ENCODE peak calls at places on chromosome X, in seven cellular contexts. S is testis, V is IMR-90, J is psoas muscle, Z is transverse colon, U is dorsolateral prefrontal cortex, D is SK-N-SH. Q is an unnamed sample.

GRCh38 chrX:9935436-9935835 is 31.7 kb upstream of the CLDN34 start:
- DNase-seq in J (no peak), U (no peak), S (no peak), V (peak; percentile 18), Z (no peak), D (no peak), Q (no peak)

GRCh38 chrX:6226646-6227444 is 1.8 kb downstream of the NLGN4X start:
- DNase-seq in Z (no peak), S (peak; percentile 15), J (no peak), U (peak; percentile 10), D (peak; percentile 68), V (no peak), Q (no peak)

GRCh38 chrX:118644378-118644777 is 83.0 kb upstream of the IL13RA1 start:
- DNase-seq in V (peak; percentile 68), S (no peak), D (peak; percentile 9), U (no peak), J (no peak), Z (no peak), Q (no peak)

GRCh38 chrX:134670241-134670811 is 12.1 kb upstream of the PLAC1 start:
- DNase-seq in S (no peak), D (no peak), V (peak; percentile 83), Z (no peak), U (no peak), J (peak; percentile 55), Q (no peak)

GRCh38 chrX:71128915-71129765 is 10.7 kb downstream of the MED12 start:
- DNase-seq in U (peak; percentile 72), S (peak; percentile 68), V (peak; percentile 54), J (peak; percentile 74), D (peak; percentile 79), Z (peak; percentile 77), Q (peak; percentile 74)

GRCh38 chrX:140918398-140919043 is 83.9 kb upstream of the SPANXB1 start:
- DNase-seq in Z (peak; percentile 8), V (peak; percentile 54), U (peak; percentile 16), J (no peak), S (peak; percentile 41), D (peak; percentile 36), Q (no peak)

GRCh38 chrX:335758-336155 is 17.2 kb upstream of the GTPBP6 start:
- DNase-seq in D (no peak), U (no peak), J (peak; percentile 23), V (no peak), S (no peak), Z (no peak), Q (no peak)

GRCh38 chrX:132795211-132795610 is 163.2 kb downstream of the HS6ST2 start:
- DNase-seq in Z (no peak), J (no peak), S (no peak), D (no peak), V (no peak), U (no peak), Q (no peak)

GRCh38 chrX:38103857-38104812 is 97.8 kb downstream of the SYTL5 start:
- DNase-seq in D (no peak), Z (no peak), U (no peak), J (no peak), S (no peak), V (no peak), Q (no peak)

GRCh38 chrX:9272166-9272565 is 192.7 kb upstream of the TBL1X start:
- DNase-seq in Z (no peak), V (no peak), S (no peak), U (no peak), J (no peak), D (no peak), Q (no peak)

GRCh38 chrX:77505227-77505626 is 58.0 kb downstream of the FGF16 start:
- DNase-seq in U (no peak), D (no peak), V (peak; percentile 69), J (no peak), S (no peak), Z (no peak), Q (no peak)

GRCh38 chrX:131938749-131939148 is 84.4 kb upstream of the STK26 start:
- DNase-seq in Z (no peak), J (no peak), S (no peak), V (no peak), D (no peak), U (no peak), Q (no peak)

DNA sequence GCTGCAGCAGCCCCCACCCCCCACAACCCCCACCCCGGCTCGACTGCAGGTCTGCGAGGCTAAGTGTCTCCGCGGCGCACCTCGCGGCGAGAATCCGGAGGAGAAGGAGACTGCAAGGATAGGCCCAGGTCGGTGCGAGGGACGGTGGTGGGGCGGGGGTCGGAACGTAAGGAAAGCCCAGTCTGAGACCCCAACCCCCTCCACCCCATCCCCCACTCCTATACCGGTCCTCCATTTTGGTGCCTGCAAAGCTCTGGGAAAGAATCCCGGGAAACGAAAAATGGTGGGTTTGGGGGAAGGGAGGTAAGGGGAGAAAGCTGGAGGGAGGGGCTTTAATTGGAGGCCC is 614 bp downstream of the BEX3 start:
- DNase-seq in U (no peak), V (peak; percentile 27), Z (no peak), D (peak; percentile 67), S (peak; percentile 23), J (peak; percentile 50), Q (peak; percentile 21)
- H3K27ac ChIP-seq in U (peak overlapping the region; percentile 92), V (peak overlapping the region; percentile 99), Z (peak overlapping the region; percentile 84), D (peak overlapping the region; percentile 49), S (peak overlapping the region; percentile 96), J (no peak overlapping the region), Q (no peak overlapping the region)

GRCh38 chrX:153969125-153969903 is 2.3 kb downstream of the HCFC1 start:
- DNase-seq in D (no peak), Z (no peak), J (no peak), S (no peak), U (no peak), V (no peak), Q (no peak)
- H3K4me3 ChIP-seq in D (peak overlapping the region; percentile 90), Z (peak overlapping the region; percentile 91), J (peak overlapping the region; percentile 80), S (peak overlapping the region; percentile 74), U (peak overlapping the region; percentile 69), V (peak overlapping the region; percentile 96), Q (peak overlapping the region; percentile 48)

GRCh38 chrX:22383988-22384387 is 111.3 kb downstream of the CBLL2 start:
- DNase-seq in V (no peak), U (no peak), D (no peak), S (no peak), J (no peak), Z (no peak), Q (no peak)
- TF ChIP-seq CTCF in V (no peak), U (no peak), D (no peak), S (no peak), J (no peak), Z (no peak), Q (no peak)

GRCh38 chrX:153925387-153925738 is 701 bp downstream of the ARHGAP4 start:
- DNase-seq in J (no peak), U (no peak), S (no peak), Z (no peak), D (no peak), V (no peak), Q (no peak)
- H3K27ac ChIP-seq in J (no peak overlapping the region), U (no peak overlapping the region), S (no peak overlapping the region), Z (peak overlapping the region; percentile 99), D (no peak overlapping the region), V (no peak overlapping the region), Q (peak overlapping the region; percentile 90)

GRCh38 chrX:153944140-153944799 is at the start of gene RENBP:
- DNase-seq in J (no peak), V (no peak), D (peak; percentile 70), S (peak; percentile 47), U (no peak), Z (peak; percentile 61), Q (no peak)
- H3K4me3 ChIP-seq in J (peak within 1 kb of the TSS; percentile 45), V (no peak within 1 kb of the TSS), D (no peak within 1 kb of the TSS), S (no peak within 1 kb of the TSS), U (peak within 1 kb of the TSS; percentile 37), Z (peak within 1 kb of the TSS; percentile 42), Q (peak within 1 kb of the TSS; percentile 22)

GRCh38 chrX:2769615-2770014 is 17.8 kb downstream of the XG start:
- DNase-seq in U (no peak), D (no peak), S (no peak), V (no peak), J (no peak), Z (no peak), Q (no peak)
- TF ChIP-seq CTCF in U (no peak), D (no peak), S (no peak), V (no peak), J (no peak), Z (no peak), Q (no peak)

Q was measured in colonic mucosa.